ENCODE peak calls at places on chromosome 21, in four cellular contexts. I is midbrain, D is mucosa of descending colon, H is sciatic nerve. R is an unnamed sample.

GRCh38 chr21:37849703-37850102 is 66.6 kb downstream of the KCNJ6 start:
- DNase-seq in I (no peak), D (no peak), H (no peak), R (no peak)

GRCh38 chr21:26819944-26820343 is 25.3 kb downstream of the ADAMTS1 start:
- DNase-seq in D (no peak), H (no peak), I (no peak), R (no peak)

GRCh38 chr21:41763398-41763931 is 3.4 kb downstream of the RIPK4 start:
- DNase-seq in I (no peak), D (no peak), H (no peak), R (no peak)

GRCh38 chr21:36202721-36203602 is 46.3 kb downstream of the DOP1B start:
- DNase-seq in H (no peak), D (no peak), I (no peak), R (no peak)

GRCh38 chr21:22260274-22260673 is 1262.1 kb downstream of the NCAM2 start:
- DNase-seq in H (no peak), I (no peak), D (no peak), R (no peak)

GRCh38 chr21:44337941-44338895 is 972 bp downstream of the CFAP410 start:
- DNase-seq in I (peak), H (peak), D (peak), R (peak)

GRCh38 chr21:36210779-36211659 is 54.4 kb downstream of the DOP1B start:
- DNase-seq in H (no peak), I (no peak), D (no peak), R (no peak)

GRCh38 chr21:32307706-32308105 is 9.1 kb downstream of the MRAP start:
- DNase-seq in I (no peak), D (no peak), H (no peak), R (no peak)

GRCh38 chr21:45154511-45155508 is 80.4 kb downstream of the ADARB1 start:
- DNase-seq in H (no peak), I (no peak), D (no peak), R (no peak)

GRCh38 chr21:38297193-38297592 is 40.4 kb downstream of the KCNJ15 start:
- DNase-seq in I (no peak), D (no peak), H (no peak), R (no peak)

GRCh38 chr21:36834192-36834591 is 132.3 kb downstream of the HLCS start:
- DNase-seq in H (no peak), I (no peak), D (no peak), R (no peak)

GRCh38 chr21:35120631-35121180 is 71.6 kb upstream of the RUNX1 start:
- DNase-seq in I (no peak), H (no peak), D (no peak), R (no peak)

GRCh38 chr21:41817228-41817627 is 50.4 kb upstream of the RIPK4 start:
- DNase-seq in D (peak), I (peak), H (no peak), R (peak)

GRCh38 chr21:15604424-15604823 is 125.4 kb upstream of the USP25 start:
- DNase-seq in D (no peak), H (no peak), I (no peak), R (no peak)

GRCh38 chr21:32861871-32862270 is 90.3 kb upstream of the PAXBP1 start:
- DNase-seq in D (no peak), I (no peak), H (no peak), R (no peak)

GRCh38 chr21:35045539-35046222 is 3.4 kb downstream of the RUNX1 start:
- DNase-seq in D (no peak), I (no peak), H (no peak), R (no peak)

GRCh38 chr21:21029159-21029558 is 30.9 kb downstream of the NCAM2 start:
- DNase-seq in D (no peak), H (no peak), I (no peak), R (no peak)

GRCh38 chr21:35649186-35649585 is 411.1 kb downstream of the SETD4 start:
- DNase-seq in D (no peak), I (no peak), H (no peak), R (no peak)

GRCh38 chr21:38165466-38166213 is 91.2 kb upstream of the KCNJ15 start:
- DNase-seq in H (no peak), D (no peak), I (no peak), R (no peak)